ENCODE peak calls at places on chromosomes 1 and 21, in four cellular contexts. One of them, this sample, is unnamed.

GRCh38 chr1:207248544-207249206 is 72.8 kb upstream of the CD55 start:
- DNase-seq in sciatic nerve: no peak
- DNase-seq in anterior cingulate cortex: no peak
- DNase-seq in activated CD8-positive, alpha-beta memory T cell treated with anti-CD3 and anti-CD28 coated beads for 24 hours: no peak
- DNase-seq in this sample: no peak

GRCh38 chr1:26336477-26337205 is 17.3 kb downstream of the CRYBG2 start:
- DNase-seq in anterior cingulate cortex: no peak
- DNase-seq in activated CD8-positive, alpha-beta memory T cell treated with anti-CD3 and anti-CD28 coated beads for 24 hours: peak
- DNase-seq in sciatic nerve: peak
- DNase-seq in this sample: no peak

GRCh38 chr1:1677718-1678580 is 14.6 kb downstream of the SLC35E2B start:
- DNase-seq in activated CD8-positive, alpha-beta memory T cell treated with anti-CD3 and anti-CD28 coated beads for 24 hours: peak
- DNase-seq in anterior cingulate cortex: no peak
- DNase-seq in sciatic nerve: peak
- DNase-seq in this sample: no peak

GRCh38 chr1:7560128-7560527 is 211.0 kb upstream of the VAMP3 start:
- DNase-seq in anterior cingulate cortex: no peak
- DNase-seq in activated CD8-positive, alpha-beta memory T cell treated with anti-CD3 and anti-CD28 coated beads for 24 hours: no peak
- DNase-seq in sciatic nerve: no peak
- DNase-seq in this sample: no peak

GRCh38 chr1:239982762-239983161 is 108.9 kb upstream of the FMN2 start:
- DNase-seq in anterior cingulate cortex: no peak
- DNase-seq in activated CD8-positive, alpha-beta memory T cell treated with anti-CD3 and anti-CD28 coated beads for 24 hours: no peak
- DNase-seq in sciatic nerve: no peak
- DNase-seq in this sample: no peak

GRCh38 chr1:91160363-91161075 is 138.7 kb upstream of the ZNF644 start:
- DNase-seq in anterior cingulate cortex: no peak
- DNase-seq in sciatic nerve: no peak
- DNase-seq in activated CD8-positive, alpha-beta memory T cell treated with anti-CD3 and anti-CD28 coated beads for 24 hours: no peak
- DNase-seq in this sample: peak

GRCh38 chr1:83641206-83641658 is 357.7 kb downstream of the TTLL7 start:
- DNase-seq in anterior cingulate cortex: no peak
- DNase-seq in sciatic nerve: no peak
- DNase-seq in activated CD8-positive, alpha-beta memory T cell treated with anti-CD3 and anti-CD28 coated beads for 24 hours: no peak
- DNase-seq in this sample: no peak

GRCh38 chr1:58583496-58583895 is 6.4 kb upstream of the TACSTD2 start:
- DNase-seq in sciatic nerve: no peak
- DNase-seq in activated CD8-positive, alpha-beta memory T cell treated with anti-CD3 and anti-CD28 coated beads for 24 hours: no peak
- DNase-seq in anterior cingulate cortex: no peak
- DNase-seq in this sample: no peak

GRCh38 chr1:89546082-89546889 is 21.7 kb downstream of the LRRC8B start:
- DNase-seq in activated CD8-positive, alpha-beta memory T cell treated with anti-CD3 and anti-CD28 coated beads for 24 hours: no peak
- DNase-seq in anterior cingulate cortex: no peak
- DNase-seq in sciatic nerve: no peak
- DNase-seq in this sample: no peak

GRCh38 chr1:182107218-182107617 is 45.7 kb upstream of the ZNF648 start:
- DNase-seq in sciatic nerve: no peak
- DNase-seq in anterior cingulate cortex: no peak
- DNase-seq in activated CD8-positive, alpha-beta memory T cell treated with anti-CD3 and anti-CD28 coated beads for 24 hours: no peak
- DNase-seq in this sample: no peak

GRCh38 chr1:72557446-72558049 is 275.2 kb upstream of the NEGR1 start:
- DNase-seq in sciatic nerve: no peak
- DNase-seq in anterior cingulate cortex: peak
- DNase-seq in activated CD8-positive, alpha-beta memory T cell treated with anti-CD3 and anti-CD28 coated beads for 24 hours: no peak
- DNase-seq in this sample: no peak

GRCh38 chr21:42445311-42445710 is 41.6 kb downstream of the UBASH3A start:
- DNase-seq in anterior cingulate cortex: no peak
- DNase-seq in sciatic nerve: no peak
- DNase-seq in activated CD8-positive, alpha-beta memory T cell treated with anti-CD3 and anti-CD28 coated beads for 24 hours: no peak
- DNase-seq in this sample: no peak

GRCh38 chr1:63984891-63985290 is 211.1 kb downstream of the ROR1 start:
- DNase-seq in sciatic nerve: no peak
- DNase-seq in activated CD8-positive, alpha-beta memory T cell treated with anti-CD3 and anti-CD28 coated beads for 24 hours: no peak
- DNase-seq in anterior cingulate cortex: no peak
- DNase-seq in this sample: no peak

GRCh38 chr1:231707407-231707806 is 80.8 kb downstream of the DISC1 start:
- DNase-seq in sciatic nerve: no peak
- DNase-seq in anterior cingulate cortex: no peak
- DNase-seq in activated CD8-positive, alpha-beta memory T cell treated with anti-CD3 and anti-CD28 coated beads for 24 hours: no peak
- DNase-seq in this sample: no peak

GRCh38 chr1:244653439-244654283 is 735 bp downstream of the DESI2 start:
- DNase-seq in sciatic nerve: no peak
- DNase-seq in anterior cingulate cortex: no peak
- DNase-seq in activated CD8-positive, alpha-beta memory T cell treated with anti-CD3 and anti-CD28 coated beads for 24 hours: peak
- DNase-seq in this sample: no peak

GRCh38 chr1:52032785-52033131 is 852 bp downstream of the KTI12 start:
- DNase-seq in anterior cingulate cortex: no peak
- DNase-seq in activated CD8-positive, alpha-beta memory T cell treated with anti-CD3 and anti-CD28 coated beads for 24 hours: no peak
- DNase-seq in sciatic nerve: peak
- DNase-seq in this sample: no peak

GRCh38 chr1:223020770-223021169 is 122.3 kb downstream of the TLR5 start:
- DNase-seq in sciatic nerve: no peak
- DNase-seq in anterior cingulate cortex: no peak
- DNase-seq in activated CD8-positive, alpha-beta memory T cell treated with anti-CD3 and anti-CD28 coated beads for 24 hours: no peak
- DNase-seq in this sample: no peak

GRCh38 chr1:37040773-37041172 is 6.5 kb upstream of the GRIK3 start:
- DNase-seq in activated CD8-positive, alpha-beta memory T cell treated with anti-CD3 and anti-CD28 coated beads for 24 hours: no peak
- DNase-seq in anterior cingulate cortex: no peak
- DNase-seq in sciatic nerve: no peak
- DNase-seq in this sample: no peak

GRCh38 chr1:2528016-2528415 is 1.6 kb upstream of the PANK4 start:
- DNase-seq in sciatic nerve: no peak
- DNase-seq in activated CD8-positive, alpha-beta memory T cell treated with anti-CD3 and anti-CD28 coated beads for 24 hours: no peak
- DNase-seq in anterior cingulate cortex: peak
- DNase-seq in this sample: no peak

GRCh38 chr1:30787856-30788495 is 30.4 kb upstream of the LAPTM5 start:
- DNase-seq in anterior cingulate cortex: no peak
- DNase-seq in activated CD8-positive, alpha-beta memory T cell treated with anti-CD3 and anti-CD28 coated beads for 24 hours: no peak
- DNase-seq in sciatic nerve: no peak
- DNase-seq in this sample: no peak

GRCh38 chr1:204426035-204426436 is 14.4 kb upstream of the PPP1R15B start:
- DNase-seq in anterior cingulate cortex: no peak
- DNase-seq in sciatic nerve: no peak
- DNase-seq in activated CD8-positive, alpha-beta memory T cell treated with anti-CD3 and anti-CD28 coated beads for 24 hours: peak
- DNase-seq in this sample: no peak

GRCh38 chr1:54485417-54485816 is 62.6 kb upstream of the ACOT11 start:
- DNase-seq in sciatic nerve: no peak
- DNase-seq in activated CD8-positive, alpha-beta memory T cell treated with anti-CD3 and anti-CD28 coated beads for 24 hours: no peak
- DNase-seq in anterior cingulate cortex: no peak
- DNase-seq in this sample: no peak

GRCh38 chr1:3530086-3530930 is 75.8 kb downstream of the ARHGEF16 start:
- DNase-seq in activated CD8-positive, alpha-beta memory T cell treated with anti-CD3 and anti-CD28 coated beads for 24 hours: no peak
- DNase-seq in anterior cingulate cortex: no peak
- DNase-seq in sciatic nerve: no peak
- DNase-seq in this sample: no peak

GRCh38 chr21:37087188-37087587 is 14.1 kb downstream of the TTC3 start:
- DNase-seq in activated CD8-positive, alpha-beta memory T cell treated with anti-CD3 and anti-CD28 coated beads for 24 hours: no peak
- DNase-seq in anterior cingulate cortex: peak
- DNase-seq in sciatic nerve: no peak
- DNase-seq in this sample: no peak

GRCh38 chr21:33019885-33020557 is 5.7 kb upstream of the OLIG2 start:
- DNase-seq in activated CD8-positive, alpha-beta memory T cell treated with anti-CD3 and anti-CD28 coated beads for 24 hours: no peak
- DNase-seq in anterior cingulate cortex: no peak
- DNase-seq in sciatic nerve: no peak
- DNase-seq in this sample: no peak

GRCh38 chr1:207910678-207911354 is at the start of gene CD34:
- DNase-seq in sciatic nerve: no peak
- DNase-seq in anterior cingulate cortex: no peak
- DNase-seq in activated CD8-positive, alpha-beta memory T cell treated with anti-CD3 and anti-CD28 coated beads for 24 hours: no peak
- DNase-seq in this sample: no peak

GRCh38 chr1:32014199-32014936 is 700 bp downstream of the KHDRBS1 start:
- DNase-seq in sciatic nerve: peak
- DNase-seq in anterior cingulate cortex: peak
- DNase-seq in activated CD8-positive, alpha-beta memory T cell treated with anti-CD3 and anti-CD28 coated beads for 24 hours: peak
- DNase-seq in this sample: no peak

GRCh38 chr21:33206771-33207290 is 22.9 kb upstream of the IFNAR2 start:
- DNase-seq in anterior cingulate cortex: no peak
- DNase-seq in sciatic nerve: no peak
- DNase-seq in activated CD8-positive, alpha-beta memory T cell treated with anti-CD3 and anti-CD28 coated beads for 24 hours: no peak
- DNase-seq in this sample: no peak

GRCh38 chr1:22799971-22800370 is 89.3 kb downstream of the EPHB2 start:
- DNase-seq in anterior cingulate cortex: peak
- DNase-seq in sciatic nerve: no peak
- DNase-seq in activated CD8-positive, alpha-beta memory T cell treated with anti-CD3 and anti-CD28 coated beads for 24 hours: no peak
- DNase-seq in this sample: no peak

This sample was measured in vagina.